ENCODE peak calls at places on chromosomes 12 and 14, in six cellular contexts. J, M, B, Q, F and D are unnamed samples.

GRCh38 chr12:104653730-104654328 is 197.1 kb downstream of the CHST11 start:
- DNase-seq in J (peak; percentile 51), M (no peak), B (no peak), Q (no peak), F (no peak), D (no peak)

GRCh38 chr12:83827860-83828259 is 1084.7 kb downstream of the SLC6A15 start:
- DNase-seq in J (no peak), M (no peak), B (no peak), Q (no peak), F (no peak), D (no peak)

GRCh38 chr12:128820723-128821432 is 2.9 kb downstream of the SLC15A4 start:
- DNase-seq in J (peak; percentile 94), M (peak; percentile 29), B (no peak), Q (no peak), F (no peak), D (no peak)

GRCh38 chr14:49621114-49621881 is 699 bp downstream of the MGAT2 start:
- DNase-seq in J (peak; percentile 86), M (peak; percentile 63), B (peak; percentile 85), Q (no peak), F (no peak), D (no peak)

GRCh38 chr12:132444957-132445883 is 44.7 kb upstream of the FBRSL1 start:
- DNase-seq in J (peak; percentile 78), M (no peak), B (no peak), Q (peak; percentile 54), F (no peak), D (peak; percentile 79)

GRCh38 chr12:53674977-53675700 is 744 bp downstream of the ATP5MC2 start:
- DNase-seq in J (peak; percentile 12), M (peak; percentile 39), B (no peak), Q (no peak), F (no peak), D (no peak)

GRCh38 chr14:70416717-70417349 is at the start of gene SYNJ2BP:
- DNase-seq in J (peak; percentile 72), M (peak; percentile 83), B (peak; percentile 72), Q (no peak), F (no peak), D (peak; percentile 38)

GRCh38 chr14:32027255-32027939 is 49.7 kb upstream of the ARHGAP5 start:
- DNase-seq in J (no peak), M (no peak), B (no peak), Q (no peak), F (no peak), D (no peak)

GRCh38 chr12:106211973-106212372 is 35.8 kb downstream of the CKAP4 start:
- DNase-seq in J (no peak), M (peak; percentile 24), B (no peak), Q (no peak), F (no peak), D (no peak)

GRCh38 chr14:59116984-59117415 is 71.5 kb upstream of the DAAM1 start:
- DNase-seq in J (peak; percentile 44), M (no peak), B (no peak), Q (no peak), F (no peak), D (no peak)

GRCh38 chr14:61841145-61841544 is 78.9 kb downstream of the SNAPC1 start:
- DNase-seq in J (no peak), M (no peak), B (no peak), Q (no peak), F (no peak), D (no peak)